ENCODE peak calls at places on chromosomes 16 and 17, in seven cellular contexts. D is NAMALWA; T is right atrium auricular region; I is HEK293T; K is thoracic aorta; P is activated gamma-delta T cell treated with anti-CD3 and anti-CD28 coated beads, Interleukin-2, amount 50 U/mL, for 16 hours; F is H54. N is an unnamed sample.

GRCh38 chr16:4529085-4530060 is 9.2 kb downstream of the CDIP1 start:
- DNase-seq in D (peak; percentile 76), T (no peak), I (peak; percentile 37), K (no peak), P (no peak), F (peak; percentile 48), N (no peak)

GRCh38 chr16:26019406-26019805 is 327.6 kb downstream of the HS3ST4 start:
- DNase-seq in D (no peak), T (no peak), I (no peak), K (no peak), P (no peak), F (no peak), N (no peak)

GRCh38 chr16:14669776-14670175 is 24.3 kb downstream of the PLA2G10 start:
- DNase-seq in D (no peak), T (no peak), I (no peak), K (no peak), P (no peak), F (peak; percentile 22), N (no peak)

GRCh38 chr17:79005063-79005861 is 4.3 kb downstream of the CANT1 start:
- DNase-seq in D (no peak), T (no peak), I (no peak), K (no peak), P (no peak), F (no peak), N (peak; percentile 67)

GRCh38 chr16:88971371-88972097 is 5.5 kb downstream of the CBFA2T3 start:
- DNase-seq in D (peak; percentile 57), T (no peak), I (no peak), K (no peak), P (no peak), F (no peak), N (no peak)

GRCh38 chr16:11494433-11494832 is 92.3 kb downstream of the LITAF start:
- DNase-seq in D (no peak), T (no peak), I (no peak), K (no peak), P (no peak), F (no peak), N (no peak)

GRCh38 chr16:73877148-73877547 is 419.5 kb upstream of the PSMD7 start:
- DNase-seq in D (no peak), T (no peak), I (no peak), K (no peak), P (no peak), F (no peak), N (no peak)

GRCh38 chr17:28402224-28402630 is 3.8 kb downstream of the SLC46A1 start:
- DNase-seq in D (no peak), T (no peak), I (no peak), K (no peak), P (no peak), F (no peak), N (no peak)

GRCh38 chr16:68344252-68344651 is 33.4 kb downstream of the PRMT7 start:
- DNase-seq in D (no peak), T (no peak), I (no peak), K (no peak), P (no peak), F (no peak), N (no peak)

GRCh38 chr16:29641561-29641960 is 21.5 kb upstream of the SPN start:
- DNase-seq in D (peak; percentile 67), T (no peak), I (no peak), K (no peak), P (no peak), F (no peak), N (no peak)

GRCh38 chr16:11367483-11367906 is 22.2 kb downstream of the RMI2 start:
- DNase-seq in D (no peak), T (no peak), I (no peak), K (no peak), P (no peak), F (no peak), N (no peak)

GRCh38 chr17:77089118-77089477 is 51.7 kb upstream of the SEC14L1 start:
- DNase-seq in D (peak; percentile 38), T (no peak), I (no peak), K (no peak), P (no peak), F (no peak), N (peak; percentile 27)

GRCh38 chr17:66775881-66776400 is 59.0 kb upstream of the CACNG5 start:
- DNase-seq in D (peak; percentile 19), T (no peak), I (no peak), K (no peak), P (no peak), F (no peak), N (no peak)

GRCh38 chr16:53080345-53081031 is 25.7 kb downstream of the CHD9 start:
- DNase-seq in D (no peak), T (peak; percentile 85), I (no peak), K (no peak), P (no peak), F (peak; percentile 54), N (no peak)

GRCh38 chr16:19162085-19162484 is 6.0 kb upstream of the SYT17 start:
- DNase-seq in D (no peak), T (no peak), I (no peak), K (no peak), P (no peak), F (no peak), N (no peak)

GRCh38 chr16:69839798-69840409 is 77.8 kb downstream of the WWP2 start:
- DNase-seq in D (no peak), T (no peak), I (no peak), K (no peak), P (no peak), F (no peak), N (peak; percentile 10)

GRCh38 chr17:37055511-37055910 is 106.8 kb downstream of the AATF start:
- DNase-seq in D (no peak), T (no peak), I (no peak), K (no peak), P (no peak), F (no peak), N (no peak)

GRCh38 chr17:28379814-28380571 is 8.5 kb downstream of the SARM1 start:
- DNase-seq in D (no peak), T (no peak), I (no peak), K (no peak), P (no peak), F (no peak), N (no peak)

GRCh38 chr17:55259684-55260111 is 5.1 kb upstream of the HLF start:
- DNase-seq in D (no peak), T (no peak), I (no peak), K (no peak), P (no peak), F (no peak), N (no peak)

GRCh38 chr17:27296427-27296979 is 2.6 kb downstream of the WSB1 start:
- DNase-seq in D (no peak), T (no peak), I (no peak), K (no peak), P (no peak), F (no peak), N (no peak)

GRCh38 chr17:69828087-69828486 is 246.9 kb upstream of the KCNJ16 start:
- DNase-seq in D (no peak), T (no peak), I (no peak), K (no peak), P (no peak), F (no peak), N (no peak)

GRCh38 chr16:46632778-46633733 is 11.9 kb upstream of the SHCBP1 start:
- DNase-seq in D (no peak), T (no peak), I (no peak), K (no peak), P (no peak), F (no peak), N (no peak)

GRCh38 chr17:47837401-47838039 is 3.6 kb downstream of the SCRN2 start:
- DNase-seq in D (no peak), T (no peak), I (no peak), K (no peak), P (no peak), F (peak; percentile 97), N (no peak)

GRCh38 chr17:68634345-68634876 is 33.2 kb upstream of the FAM20A start:
- DNase-seq in D (no peak), T (no peak), I (no peak), K (no peak), P (no peak), F (no peak), N (no peak)

GRCh38 chr16:3773663-3774062 is 56.3 kb upstream of the TRAP1 start:
- DNase-seq in D (no peak), T (no peak), I (no peak), K (no peak), P (no peak), F (no peak), N (no peak)

GRCh38 chr17:46870116-46870803 is 18.9 kb downstream of the WNT9B start:
- DNase-seq in D (no peak), T (no peak), I (no peak), K (no peak), P (no peak), F (no peak), N (peak; percentile 54)

GRCh38 chr17:29133146-29133713 is 47.0 kb downstream of the MYO18A start:
- DNase-seq in D (no peak), T (peak; percentile 81), I (no peak), K (peak; percentile 64), P (no peak), F (peak; percentile 85), N (no peak)

GRCh38 chr16:22670551-22670970 is 143.4 kb upstream of the HS3ST2 start:
- DNase-seq in D (peak; percentile 87), T (peak; percentile 57), I (peak; percentile 74), K (no peak), P (no peak), F (no peak), N (no peak)

GRCh38 chr16:15970743-15971434 is 21.5 kb downstream of the ABCC1 start:
- DNase-seq in D (peak; percentile 43), T (no peak), I (no peak), K (no peak), P (no peak), F (no peak), N (no peak)

GRCh38 chr16:363110-364090 is 6.9 kb downstream of the MRPL28 start:
- DNase-seq in D (no peak), T (no peak), I (no peak), K (no peak), P (no peak), F (no peak), N (no peak)

GRCh38 chr17:2395258-2396170 is 5.3 kb downstream of the MNT start:
- DNase-seq in D (no peak), T (no peak), I (no peak), K (no peak), P (no peak), F (no peak), N (no peak)

GRCh38 chr16:82366462-82366861 is 196.4 kb upstream of the MPHOSPH6 start:
- DNase-seq in D (no peak), T (no peak), I (no peak), K (no peak), P (no peak), F (no peak), N (no peak)

GRCh38 chr16:89922884-89923639 is at the start of gene TUBB3:
- DNase-seq in D (peak; percentile 88), T (no peak), I (peak; percentile 90), K (no peak), P (no peak), F (peak; percentile 90), N (peak; percentile 81)

GRCh38 chr17:32483451-32484019 is 3.3 kb upstream of the CDK5R1 start:
- DNase-seq in D (peak; percentile 59), T (peak; percentile 85), I (peak; percentile 53), K (no peak), P (no peak), F (peak; percentile 73), N (no peak)